ENCODE peak calls at places on chromosomes 2 and 18, in four cellular contexts. X is A549, V is HepG2, A is H1. C is an unnamed sample.

GRCh38 chr2:127397568-127398238 is 9.9 kb upstream of the MAP3K2 start:
- DNase-seq in X (no peak), V (no peak), A (no peak), C (no peak)

GRCh38 chr18:13420969-13421686 is 202.6 kb downstream of the LDLRAD4 start:
- DNase-seq in X (no peak), V (no peak), A (no peak), C (no peak)

GRCh38 chr2:24558781-24559540 is 67.9 kb downstream of the NCOA1 start:
- DNase-seq in X (no peak), V (no peak), A (no peak), C (no peak)

GRCh38 chr2:45938649-45939511 is 287.4 kb downstream of the PRKCE start:
- DNase-seq in X (peak), V (peak), A (no peak), C (peak)

GRCh38 chr18:74445585-74445984 is 11.5 kb downstream of the DIPK1C start:
- DNase-seq in X (no peak), V (no peak), A (no peak), C (no peak)

GRCh38 chr18:32775628-32776027 is 2.8 kb upstream of the KLHL14 start:
- DNase-seq in X (no peak), V (no peak), A (no peak), C (no peak)

GRCh38 chr2:165016772-165017411 is 61.6 kb upstream of the SLC38A11 start:
- DNase-seq in X (peak), V (peak), A (no peak), C (no peak)

GRCh38 chr2:218342837-218343236 is 13.8 kb upstream of the CATIP start:
- DNase-seq in X (no peak), V (no peak), A (no peak), C (no peak)

GRCh38 chr2:144325086-144325485 is 194.8 kb downstream of the ZEB2 start:
- DNase-seq in X (no peak), V (no peak), A (no peak), C (no peak)

GRCh38 chr2:231991664-231992063 is 30.2 kb downstream of the DIS3L2 start:
- DNase-seq in X (no peak), V (no peak), A (no peak), C (no peak)

GRCh38 chr2:144836635-144837350 is 316.9 kb upstream of the ZEB2 start:
- DNase-seq in X (no peak), V (no peak), A (no peak), C (no peak)

GRCh38 chr2:88626171-88627054 is 851 bp downstream of the EIF2AK3 start:
- DNase-seq in X (peak), V (no peak), A (no peak), C (peak)

GRCh38 chr18:8701546-8702118 is 3.7 kb upstream of the MTCL1 start:
- DNase-seq in X (peak), V (peak), A (no peak), C (no peak)

GRCh38 chr2:1750270-1750934 is 6.1 kb upstream of the PXDN start:
- DNase-seq in X (no peak), V (no peak), A (no peak), C (no peak)

GRCh38 chr18:46278481-46279465 is 174.6 kb downstream of the HAUS1 start:
- DNase-seq in X (no peak), V (no peak), A (no peak), C (no peak)

GRCh38 chr18:46297621-46298020 is 193.4 kb downstream of the HAUS1 start:
- DNase-seq in X (no peak), V (no peak), A (no peak), C (no peak)

GRCh38 chr2:181970160-181970794 is 15.4 kb upstream of the PPP1R1C start:
- DNase-seq in X (no peak), V (peak), A (no peak), C (no peak)

GRCh38 chr2:148021059-148021985 is at the start of gene MBD5:
- DNase-seq in X (peak), V (peak), A (peak), C (peak)
- TF ChIP-seq CTCF in X (no peak), V (no peak), A (no peak), C (no peak)

DNA sequence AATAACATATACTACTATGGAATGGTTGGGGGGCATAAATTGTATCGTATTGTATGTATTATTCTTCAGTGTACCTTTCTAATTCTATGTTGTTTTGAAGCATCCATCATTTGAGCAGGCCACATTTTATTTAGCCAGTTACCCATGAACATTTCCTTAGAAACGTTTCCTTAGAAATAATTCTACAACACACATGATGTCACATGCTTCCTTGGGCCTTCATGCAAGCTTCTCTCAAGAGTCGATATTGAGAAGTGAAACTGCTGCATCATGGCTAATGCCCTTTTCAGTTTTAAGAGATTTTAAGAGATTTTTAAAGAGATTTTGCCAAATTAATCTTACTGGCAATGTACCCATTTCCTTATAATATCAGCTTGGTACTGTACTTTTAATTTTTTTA is 63.9 kb downstream of the ALPK2 start:
- DNase-seq in X (no peak), V (no peak), A (no peak), C (no peak)
- TF ChIP-seq PHF8 in X (no peak), V (no peak), A (no peak), C (no peak)

GRCh38 chr2:195575021-195575420 is 82.0 kb upstream of the SLC39A10 start:
- DNase-seq in X (no peak), V (no peak), A (no peak), C (no peak)

GRCh38 chr2:195573314-195573713 is 83.7 kb upstream of the SLC39A10 start:
- DNase-seq in X (no peak), V (no peak), A (no peak), C (no peak)

GRCh38 chr2:195574305-195574704 is 82.7 kb upstream of the SLC39A10 start:
- DNase-seq in X (no peak), V (no peak), A (no peak), C (no peak)

GRCh38 chr2:195572894-195573293 is 84.1 kb upstream of the SLC39A10 start:
- DNase-seq in X (no peak), V (no peak), A (no peak), C (no peak)

GRCh38 chr2:195575879-195576391 is 81.1 kb upstream of the SLC39A10 start:
- DNase-seq in X (peak), V (peak), A (no peak), C (no peak)
- TF ChIP-seq CTCF in X (peak), V (peak), A (peak), C (no peak)

GRCh38 chr2:120770176-120770575 is 34.5 kb downstream of the GLI2 start:
- DNase-seq in X (no peak), V (no peak), A (no peak), C (no peak)

GRCh38 chr2:120772261-120772660 is 36.6 kb downstream of the GLI2 start:
- DNase-seq in X (no peak), V (no peak), A (no peak), C (no peak)

GRCh38 chr2:120771111-120771555 is 35.5 kb downstream of the GLI2 start:
- DNase-seq in X (no peak), V (no peak), A (no peak), C (no peak)

GRCh38 chr2:120770641-120771040 is 35.0 kb downstream of the GLI2 start:
- DNase-seq in X (no peak), V (no peak), A (no peak), C (no peak)

GRCh38 chr2:120771556-120772208 is 36.0 kb downstream of the GLI2 start:
- DNase-seq in X (peak), V (no peak), A (no peak), C (no peak)
- TF ChIP-seq PHF8 in X (no peak), V (no peak), A (no peak), C (no peak)

GRCh38 chr2:42850016-42850805 is 57.8 kb upstream of the HAAO start:
- DNase-seq in X (no peak), V (no peak), A (no peak), C (no peak)

GRCh38 chr2:42848270-42848669 is 55.9 kb upstream of the HAAO start:
- DNase-seq in X (no peak), V (no peak), A (no peak), C (no peak)

GRCh38 chr2:42849311-42849710 is 56.9 kb upstream of the HAAO start:
- DNase-seq in X (no peak), V (no peak), A (no peak), C (no peak)

GRCh38 chr2:42847596-42848151 is 55.3 kb upstream of the HAAO start:
- DNase-seq in X (no peak), V (no peak), A (no peak), C (no peak)

GRCh38 chr2:42848726-42849290 is 56.4 kb upstream of the HAAO start:
- DNase-seq in X (no peak), V (no peak), A (no peak), C (no peak)
- TF ChIP-seq CTCF in X (no peak), V (no peak), A (no peak), C (no peak)

GRCh38 chr18:64409511-64409910 is 260.6 kb upstream of the LINC00305 start:
- DNase-seq in X (peak), V (no peak), A (no peak), C (no peak)
- TF ChIP-seq PHF8 in X (no peak), V (no peak), A (no peak), C (no peak)

GRCh38 chr2:75237296-75237695 is 38.0 kb upstream of the TACR1 start:
- DNase-seq in X (no peak), V (no peak), A (no peak), C (no peak)

GRCh38 chr2:75238670-75239330 is 39.5 kb upstream of the TACR1 start:
- DNase-seq in X (peak), V (no peak), A (no peak), C (no peak)

DNA sequence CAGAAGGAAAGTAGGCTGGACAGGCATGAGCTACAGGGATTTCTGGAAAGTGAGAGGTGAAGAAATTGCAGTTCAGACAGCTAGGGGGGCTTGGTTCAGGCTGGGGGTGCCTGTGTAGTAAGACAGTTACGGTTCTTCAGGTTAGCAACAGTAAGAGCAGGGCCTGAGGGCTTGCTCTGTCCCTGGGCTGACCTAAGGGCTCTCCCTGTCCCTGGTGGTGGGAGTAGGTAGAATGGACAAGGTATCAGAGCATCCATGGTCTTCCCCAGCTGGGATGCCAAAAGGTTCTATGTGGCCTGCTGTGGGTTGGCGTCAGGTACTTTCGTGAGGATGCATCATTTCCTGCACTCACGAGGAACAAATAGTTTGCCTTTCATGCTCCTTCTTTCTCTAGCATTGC is 34.6 kb upstream of the TACR1 start:
- DNase-seq in X (no peak), V (no peak), A (no peak), C (no peak)
- TF ChIP-seq CTCF in X (no peak), V (no peak), A (no peak), C (no peak)

DNA sequence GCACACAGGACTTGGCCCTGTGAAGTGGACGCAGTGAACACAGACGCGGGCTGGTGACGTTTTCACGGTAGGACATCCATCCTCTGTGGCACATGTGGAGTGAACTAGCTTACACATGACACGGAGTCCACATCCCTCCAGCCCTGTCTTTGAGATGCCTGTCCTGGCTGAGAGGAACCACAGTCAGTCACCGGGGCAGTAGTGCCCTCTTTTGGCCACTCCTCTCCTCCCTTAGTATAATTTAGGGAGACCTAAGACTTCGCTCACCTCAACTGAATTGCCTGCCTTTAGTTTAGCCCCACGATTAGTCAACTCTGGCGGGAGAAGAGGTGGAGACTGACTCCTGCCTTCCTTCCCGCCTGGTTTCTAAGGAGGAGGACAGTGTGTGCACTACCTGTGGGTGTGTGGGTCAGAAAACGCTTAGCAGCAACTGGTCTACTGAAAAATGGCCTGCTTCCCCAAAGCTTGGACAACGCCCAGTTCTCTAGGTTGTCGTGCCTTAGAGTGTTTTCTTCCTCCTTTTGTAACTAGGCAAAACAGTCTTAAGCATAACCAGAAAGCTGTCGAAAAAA is 70.6 kb downstream of the MBP start:
- DNase-seq in X (no peak), V (no peak), A (no peak), C (peak)
- TF ChIP-seq PHF8 in X (no peak), V (no peak), A (no peak), C (no peak)

DNA sequence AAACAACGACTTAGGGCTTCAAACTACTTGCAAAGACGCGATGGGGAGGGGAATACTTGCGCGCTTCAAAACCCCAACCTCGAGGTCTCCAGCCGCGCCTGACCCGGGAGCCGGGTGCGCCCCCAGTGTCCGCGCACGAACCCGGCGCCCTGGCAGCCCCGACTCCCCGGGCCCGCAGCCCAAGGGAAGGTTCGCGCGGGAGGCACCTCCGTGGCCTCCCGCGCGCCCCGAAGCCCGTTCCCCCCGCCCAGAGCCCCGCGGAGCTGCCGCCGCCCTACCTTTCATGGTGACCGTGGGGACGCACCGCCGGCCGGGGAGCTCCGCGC is 308 bp downstream of the COLEC12 start:
- DNase-seq in X (no peak), V (no peak), A (no peak), C (no peak)
- TF ChIP-seq CTCF in X (no peak), V (no peak), A (no peak), C (no peak)

GRCh38 chr2:68487773-68488355 is 20.5 kb downstream of the APLF start:
- DNase-seq in X (peak), V (peak), A (no peak), C (peak)
- TF ChIP-seq PHF8 in X (no peak), V (no peak), A (no peak), C (no peak)

C was measured in K562.